ENCODE peak calls at places on chromosomes 16 and 17, in seven cellular contexts. J, B, P, L, F, T and U are unnamed samples.

GRCh38 chr16:69796285-69797118 is 34.4 kb downstream of the WWP2 start:
- DNase-seq in J (peak), L (peak), F (peak), T (peak), P (peak), B (peak), U (peak)

GRCh38 chr16:5885521-5885920 is 787.9 kb upstream of the EEF2KMT start:
- DNase-seq in L (no peak), P (no peak), F (no peak), B (no peak), J (no peak), T (no peak), U (no peak)

GRCh38 chr16:78022347-78022746 is at the start of gene CLEC3A:
- DNase-seq in J (no peak), P (no peak), F (no peak), L (no peak), T (no peak), B (no peak), U (no peak)

GRCh38 chr17:12024332-12024731 is 3.7 kb downstream of the MAP2K4 start:
- DNase-seq in L (peak), F (no peak), B (peak), J (no peak), P (peak), T (peak), U (no peak)

GRCh38 chr16:31714899-31715504 is 158.6 kb upstream of the ZNF267 start:
- DNase-seq in L (no peak), J (peak), B (no peak), P (no peak), F (no peak), T (peak), U (no peak)

GRCh38 chr17:80812362-80813088 is 179.1 kb upstream of the CHMP6 start:
- DNase-seq in F (no peak), T (no peak), L (no peak), P (no peak), B (no peak), J (no peak), U (no peak)

GRCh38 chr16:64586756-64587155 is 535.1 kb downstream of the CDH11 start:
- DNase-seq in F (no peak), P (no peak), B (peak), L (no peak), T (no peak), J (no peak), U (no peak)

GRCh38 chr16:56423584-56424403 is 1.6 kb downstream of the AMFR start:
- DNase-seq in P (no peak), F (no peak), B (peak), J (no peak), T (no peak), L (no peak), U (no peak)

GRCh38 chr17:38659415-38659814 is 15.3 kb downstream of the EPOP start:
- DNase-seq in F (no peak), T (no peak), J (no peak), P (no peak), L (no peak), B (no peak), U (no peak)

GRCh38 chr16:87465306-87465705 is 27.5 kb downstream of the ZCCHC14 start:
- DNase-seq in B (peak), J (peak), L (no peak), T (peak), P (peak), F (peak), U (peak)

GRCh38 chr17:8832711-8833352 is 33.7 kb upstream of the MFSD6L start:
- DNase-seq in T (no peak), L (peak), F (no peak), B (no peak), P (no peak), J (peak), U (no peak)

GRCh38 chr17:83162035-83162745 is 82.8 kb downstream of the METRNL start:
- DNase-seq in L (no peak), P (no peak), J (no peak), F (peak), T (no peak), B (no peak), U (no peak)

GRCh38 chr16:10870137-10870776 is 6.7 kb upstream of the CIITA start:
- DNase-seq in J (no peak), P (no peak), F (no peak), B (no peak), L (no peak), T (no peak), U (peak)

GRCh38 chr16:83743241-83743640 is 64.5 kb upstream of the HSBP1 start:
- DNase-seq in P (no peak), T (no peak), L (no peak), F (no peak), B (no peak), J (no peak), U (no peak)

GRCh38 chr17:45386180-45386579 is 46.5 kb downstream of the ARHGAP27 start:
- DNase-seq in P (no peak), B (no peak), L (no peak), T (no peak), J (no peak), F (no peak), U (no peak)

GRCh38 chr16:35752773-35753558 is 2293.6 kb downstream of the TP53TG3F start:
- DNase-seq in T (no peak), F (no peak), P (no peak), B (no peak), L (no peak), J (no peak), U (no peak)

GRCh38 chr17:45948498-45948880 is 50.6 kb upstream of the STH start:
- DNase-seq in J (no peak), L (no peak), F (no peak), B (no peak), P (no peak), T (no peak), U (no peak)

GRCh38 chr16:11472851-11473250 is 113.9 kb downstream of the LITAF start:
- DNase-seq in F (no peak), L (no peak), B (no peak), J (no peak), P (no peak), T (no peak), U (no peak)

GRCh38 chr16:11329080-11329491 is 16.2 kb upstream of the RMI2 start:
- DNase-seq in F (no peak), T (peak), L (no peak), P (no peak), J (no peak), B (peak), U (peak)

GRCh38 chr17:81664051-81664470 is 2.3 kb downstream of the OXLD1 start:
- DNase-seq in P (no peak), T (peak), B (no peak), L (peak), F (no peak), J (no peak), U (no peak)

GRCh38 chr16:74813109-74813641 is 38.6 kb upstream of the FA2H start:
- DNase-seq in T (peak), L (peak), F (peak), J (peak), B (peak), P (peak), U (peak)

GRCh38 chr17:3636908-3637373 is 381 bp downstream of the CTNS start:
- DNase-seq in F (no peak), L (no peak), T (peak), P (no peak), B (no peak), J (no peak), U (no peak)

GRCh38 chr17:63542218-63542545 is 8.1 kb upstream of the DCAF7 start:
- DNase-seq in J (no peak), F (no peak), B (no peak), T (no peak), L (no peak), P (no peak), U (no peak)

GRCh38 chr17:19382581-19383444 is 4.2 kb downstream of the MFAP4 start:
- DNase-seq in F (no peak), P (no peak), T (no peak), B (no peak), L (no peak), J (no peak), U (no peak)

GRCh38 chr16:50475170-50475569 is 73.0 kb upstream of the NKD1 start:
- DNase-seq in L (no peak), B (no peak), J (no peak), T (no peak), F (no peak), P (no peak), U (no peak)

GRCh38 chr16:88681709-88682451 is 4.4 kb downstream of the SNAI3 start:
- DNase-seq in B (no peak), T (no peak), F (peak), P (no peak), L (no peak), J (no peak), U (peak)

GRCh38 chr16:85689285-85689949 is 663 bp upstream of the GINS2 start:
- DNase-seq in T (no peak), B (no peak), F (no peak), J (no peak), L (no peak), P (no peak), U (no peak)

GRCh38 chr16:4913774-4914525 is 23.0 kb downstream of the PPL start:
- DNase-seq in P (no peak), J (no peak), F (no peak), B (no peak), L (no peak), T (no peak), U (no peak)

GRCh38 chr17:72351884-72352346 is 231.1 kb downstream of the SOX9 start:
- DNase-seq in P (no peak), F (no peak), T (no peak), B (no peak), L (no peak), J (no peak), U (no peak)

GRCh38 chr16:50478773-50479149 is 69.4 kb upstream of the NKD1 start:
- DNase-seq in J (no peak), T (no peak), L (no peak), P (no peak), B (no peak), F (no peak), U (no peak)

GRCh38 chr17:31754239-31754945 is 104.7 kb downstream of the COPRS start:
- DNase-seq in B (peak), L (peak), P (peak), T (peak), F (no peak), J (no peak), U (peak)

GRCh38 chr17:9232591-9233270 is 211.4 kb downstream of the NTN1 start:
- DNase-seq in P (no peak), T (no peak), J (no peak), B (peak), F (no peak), L (no peak), U (no peak)

GRCh38 chr16:8901318-8901861 is 19.2 kb downstream of the LITAFD start:
- DNase-seq in F (no peak), B (no peak), L (no peak), T (no peak), J (no peak), P (no peak), U (no peak)

GRCh38 chr17:49764559-49765180 is 739 bp upstream of the FAM117A start:
- DNase-seq in T (no peak), B (no peak), F (no peak), P (no peak), L (no peak), J (no peak), U (no peak)
- H3K4me3 ChIP-seq in T (peak), B (peak), F (peak), P (peak), L (peak), J (peak), U (peak)

GRCh38 chr16:1335996-1336395 is 2.6 kb downstream of the BAIAP3 start:
- DNase-seq in J (no peak), T (no peak), P (no peak), F (no peak), B (no peak), L (no peak), U (no peak)
- TF ChIP-seq CTCF in J (no peak), T (no peak), P (peak), F (no peak), B (no peak), L (no peak), U (no peak)

GRCh38 chr17:58337600-58338453 is 9.2 kb upstream of the TSPOAP1 start:
- DNase-seq in T (peak), J (peak), F (peak), B (peak), P (peak), L (no peak), U (peak)
- H3K4me3 ChIP-seq in T (no peak), J (peak), F (peak), B (no peak), P (no peak), L (no peak), U (no peak)

GRCh38 chr16:48231675-48232214 is 12.4 kb upstream of the LONP2 start:
- DNase-seq in J (no peak), P (peak), L (peak), T (peak), F (no peak), B (peak), U (peak)
- TF ChIP-seq CTCF in J (peak), P (peak), L (peak), T (peak), F (no peak), B (peak), U (peak)

DNA sequence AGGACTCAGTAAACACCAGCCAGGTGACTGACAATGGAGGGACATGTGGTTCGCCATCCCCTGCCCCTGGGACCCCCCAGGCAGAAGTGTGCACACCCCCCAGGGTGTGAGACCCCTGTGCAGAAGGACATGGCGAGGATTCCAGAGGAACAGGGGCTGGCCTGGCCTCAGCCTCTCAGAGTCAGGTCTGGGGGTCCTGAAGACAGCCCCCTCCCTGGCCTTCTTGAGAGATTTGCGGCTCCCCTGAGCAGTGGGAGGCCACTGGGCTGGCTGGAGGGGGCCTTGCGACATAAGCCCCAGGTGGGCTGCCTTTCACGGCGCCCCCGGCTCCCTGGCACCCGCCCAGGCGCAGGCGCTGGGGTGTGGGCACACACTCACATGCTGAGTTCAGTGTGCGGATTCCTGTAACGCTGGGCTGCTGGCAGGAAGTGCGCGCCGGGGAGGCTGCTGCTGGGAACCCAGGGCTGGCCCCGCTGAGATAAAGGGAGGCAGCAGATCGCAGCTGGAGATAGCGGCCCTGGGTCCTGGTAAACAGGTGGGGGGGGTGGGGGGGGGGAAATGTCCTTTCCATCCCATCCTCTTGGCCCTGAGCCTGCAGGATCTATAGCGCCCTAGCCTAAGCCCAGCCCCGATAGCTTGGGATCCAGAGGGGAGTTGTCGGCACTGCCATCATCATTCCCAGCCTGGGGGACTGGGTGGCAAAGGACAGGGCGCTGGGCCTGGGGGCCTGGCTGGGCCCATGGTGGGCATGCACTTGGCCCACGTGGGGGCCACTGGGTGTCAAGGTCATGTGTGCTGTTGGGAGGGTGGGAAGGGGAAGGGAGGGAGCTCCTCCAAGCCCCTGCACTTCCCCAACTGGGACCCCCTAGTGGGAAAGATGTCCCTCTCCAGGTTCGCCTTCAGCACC is 27.1 kb downstream of the TMEM235 start:
- DNase-seq in T (no peak), B (peak), L (no peak), P (no peak), F (peak), J (peak), U (no peak)
- H3K4me3 ChIP-seq in T (no peak), B (no peak), L (no peak), P (no peak), F (no peak), J (peak), U (no peak)

DNA sequence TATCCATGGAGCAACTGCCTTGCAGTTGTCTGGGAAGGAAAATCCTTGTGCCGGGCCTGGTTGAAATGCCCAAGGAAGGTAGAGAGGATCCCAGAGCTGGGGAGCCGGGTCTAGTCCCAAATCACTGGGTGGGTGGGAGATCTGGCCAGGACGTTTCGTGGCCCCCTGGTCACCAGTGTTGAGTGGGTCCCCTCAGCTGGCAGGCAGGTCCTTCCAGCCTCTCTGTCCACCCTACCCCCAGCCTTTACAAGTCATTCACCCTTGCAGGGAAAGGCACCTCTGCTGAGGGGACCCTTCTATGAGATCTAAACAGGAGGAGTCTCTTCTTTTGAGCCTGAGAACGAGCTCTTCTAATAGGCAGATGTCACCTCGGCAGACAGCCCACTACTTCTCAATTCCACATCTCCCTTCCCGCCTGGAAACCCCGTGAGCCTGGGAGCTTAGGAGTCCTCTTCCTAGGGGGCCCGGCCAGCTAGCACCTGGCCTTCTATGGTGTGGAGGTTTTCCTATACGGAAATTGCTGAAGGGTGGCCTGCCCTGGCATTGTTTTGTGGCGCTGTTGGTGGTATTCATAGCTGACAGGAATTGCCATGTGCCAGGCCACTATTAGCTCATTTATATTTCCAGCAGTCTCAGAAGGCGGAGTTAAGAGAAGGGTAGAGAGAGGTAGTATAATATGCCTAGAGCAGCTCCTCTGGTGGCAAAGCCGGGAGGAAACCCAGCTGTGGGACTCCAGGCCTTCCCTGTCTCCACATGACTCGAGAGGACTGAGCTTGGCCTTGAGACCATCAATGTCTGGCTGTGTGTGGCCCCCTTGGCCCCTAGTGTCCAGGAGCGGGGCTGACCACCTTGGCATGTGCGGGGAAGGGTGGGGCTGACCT is 13.3 kb downstream of the MPRIP start:
- DNase-seq in P (no peak), T (peak), L (no peak), F (peak), J (no peak), B (no peak), U (no peak)
- TF ChIP-seq CTCF in P (no peak), T (peak), L (no peak), F (no peak), J (no peak), B (no peak), U (peak)